ENCODE peak calls at places on chromosome 14, in four cellular contexts. A, F, E and U are unnamed samples.

GRCh38 chr14:73755434-73756014 is 41.3 kb upstream of the PNMA1 start:
- DNase-seq in A (peak), E (no peak), F (peak), U (no peak)

GRCh38 chr14:59195898-59196297 is 7.4 kb downstream of the DAAM1 start:
- DNase-seq in A (no peak), F (no peak), E (no peak), U (no peak)

GRCh38 chr14:99821519-99822165 is 28.4 kb downstream of the EML1 start:
- DNase-seq in E (no peak), F (peak), A (no peak), U (no peak)

GRCh38 chr14:65101631-65102440 is 481 bp downstream of the MAX start:
- DNase-seq in F (peak), E (no peak), A (peak), U (peak)

GRCh38 chr14:51093371-51094281 is 1.3 kb downstream of the TRIM9 start:
- DNase-seq in E (peak), F (no peak), A (no peak), U (peak)

GRCh38 chr14:103624860-103625259 is 4.2 kb upstream of the KLC1 start:
- DNase-seq in A (peak), E (no peak), F (peak), U (peak)

GRCh38 chr14:71403673-71404072 is 496.4 kb downstream of the PCNX1 start:
- DNase-seq in F (peak), E (no peak), A (peak), U (no peak)

GRCh38 chr14:75636100-75636692 is 24.5 kb downstream of the ERG28 start:
- DNase-seq in A (no peak), E (no peak), F (peak), U (peak)

GRCh38 chr14:54805521-54806322 is 96.9 kb downstream of the GCH1 start:
- DNase-seq in F (peak), E (peak), A (peak), U (peak)

GRCh38 chr14:96978525-96979272 is 181.5 kb downstream of the VRK1 start:
- DNase-seq in A (no peak), F (no peak), E (no peak), U (no peak)

GRCh38 chr14:95233702-95234241 is 76.4 kb upstream of the DICER1 start:
- DNase-seq in F (no peak), E (no peak), A (peak), U (no peak)

GRCh38 chr14:75409425-75410205 is 18.2 kb upstream of the JDP2 start:
- DNase-seq in F (no peak), E (no peak), A (no peak), U (no peak)

GRCh38 chr14:23556700-23557440 is 799 bp downstream of the THTPA start:
- DNase-seq in A (no peak), F (no peak), E (no peak), U (no peak)

GRCh38 chr14:94411638-94412037 is 23.2 kb upstream of the SERPINA1 start:
- DNase-seq in A (no peak), F (no peak), E (no peak), U (no peak)

GRCh38 chr14:74763803-74764531 is 851 bp downstream of the YLPM1 start:
- DNase-seq in E (no peak), A (peak), F (peak), U (no peak)

GRCh38 chr14:70735043-70735442 is 74.3 kb downstream of the MAP3K9 start:
- DNase-seq in F (peak), A (no peak), E (no peak), U (no peak)

GRCh38 chr14:49946320-49947141 is 53.6 kb downstream of the ARF6 start:
- DNase-seq in A (no peak), E (no peak), F (peak), U (no peak)

GRCh38 chr14:36293824-36294223 is 26.6 kb downstream of the MBIP start:
- DNase-seq in E (no peak), A (no peak), F (peak), U (no peak)

GRCh38 chr14:33393895-33394405 is 455.3 kb downstream of the NPAS3 start:
- DNase-seq in E (no peak), F (no peak), A (no peak), U (no peak)

GRCh38 chr14:96162741-96163140 is 41.9 kb upstream of the BDKRB2 start:
- DNase-seq in F (no peak), E (no peak), A (no peak), U (no peak)

GRCh38 chr14:68607081-68607851 is 185.6 kb downstream of the ZFP36L1 start:
- DNase-seq in E (no peak), A (no peak), F (peak), U (peak)

GRCh38 chr14:59630281-59630963 is 53.8 kb upstream of the CCDC175 start:
- DNase-seq in E (no peak), F (peak), A (no peak), U (peak)